ENCODE peak calls at places on chromosomes 2 and 18, in eight cellular contexts. Y is transverse colon, G is hepatocyte, C is neural progenitor cell, P is gastrocnemius medialis, H is endodermal cell, I is left lung, T is IMR-90. R is an unnamed sample.

GRCh38 chr2:69926849-69927515 is 12.1 kb downstream of the MXD1 start:
- DNase-seq in C (no peak), I (no peak), P (no peak), Y (no peak), H (no peak), T (peak; percentile 45), G (no peak), R (no peak)

GRCh38 chr2:99974275-99974674 is 168.1 kb downstream of the AFF3 start:
- DNase-seq in T (peak; percentile 44), I (no peak), Y (no peak), H (no peak), P (no peak), G (peak; percentile 46), C (peak; percentile 80), R (no peak)

GRCh38 chr18:46718501-46719341 is 38.1 kb downstream of the ST8SIA5 start:
- DNase-seq in I (no peak), Y (no peak), G (no peak), T (peak; percentile 68), P (no peak), C (no peak), H (no peak), R (no peak)

GRCh38 chr18:13791181-13791580 is 32.8 kb upstream of the MC5R start:
- DNase-seq in I (no peak), Y (no peak), H (no peak), G (no peak), T (peak; percentile 2), C (no peak), P (no peak), R (no peak)

GRCh38 chr2:127217470-127218325 is 2.4 kb downstream of the CYP27C1 start:
- DNase-seq in T (no peak), Y (no peak), P (no peak), C (no peak), I (no peak), G (no peak), H (peak; percentile 70), R (no peak)

GRCh38 chr18:32049393-32050161 is 31.0 kb downstream of the RNF125 start:
- DNase-seq in C (no peak), H (no peak), Y (peak; percentile 55), I (peak; percentile 52), P (peak; percentile 28), G (no peak), T (no peak), R (peak; percentile 42)

GRCh38 chr2:118102433-118103082 is 14.3 kb downstream of the INSIG2 start:
- DNase-seq in P (no peak), H (no peak), I (no peak), T (peak; percentile 30), Y (no peak), C (no peak), G (no peak), R (no peak)

GRCh38 chr18:39453882-39454281 is 1888.3 kb upstream of the CELF4 start:
- DNase-seq in T (peak; percentile 65), I (no peak), C (no peak), H (peak; percentile 42), G (peak; percentile 30), Y (no peak), P (no peak), R (no peak)

GRCh38 chr2:69046221-69046662 is 33.3 kb downstream of the ANTXR1 start:
- DNase-seq in P (no peak), G (no peak), Y (no peak), I (no peak), H (peak; percentile 69), T (peak; percentile 98), C (no peak), R (no peak)

GRCh38 chr2:126986788-126987187 is 88.1 kb downstream of the TEX51 start:
- DNase-seq in H (no peak), I (no peak), C (no peak), Y (no peak), T (no peak), P (no peak), G (no peak), R (no peak)

GRCh38 chr2:209525834-209526281 is 102.0 kb downstream of the MAP2 start:
- DNase-seq in C (no peak), Y (no peak), H (no peak), G (no peak), I (no peak), P (no peak), T (peak; percentile 94), R (no peak)

GRCh38 chr2:5798083-5798482 is 105.9 kb downstream of the SOX11 start:
- DNase-seq in I (no peak), P (no peak), T (peak; percentile 97), Y (no peak), C (no peak), G (no peak), H (no peak), R (no peak)

GRCh38 chr2:197204855-197205254 is 105.7 kb downstream of the ANKRD44 start:
- DNase-seq in C (no peak), G (no peak), T (peak; percentile 31), I (no peak), P (no peak), Y (no peak), H (no peak), R (no peak)

GRCh38 chr2:241198381-241199282 is 10.2 kb downstream of the ANO7 start:
- DNase-seq in H (peak; percentile 39), T (no peak), I (no peak), Y (no peak), P (no peak), C (no peak), G (no peak), R (no peak)

GRCh38 chr2:134707330-134707676 is 11.5 kb downstream of the TMEM163 start:
- DNase-seq in H (no peak), P (no peak), I (no peak), T (no peak), G (no peak), C (no peak), Y (no peak), R (no peak)

DNA sequence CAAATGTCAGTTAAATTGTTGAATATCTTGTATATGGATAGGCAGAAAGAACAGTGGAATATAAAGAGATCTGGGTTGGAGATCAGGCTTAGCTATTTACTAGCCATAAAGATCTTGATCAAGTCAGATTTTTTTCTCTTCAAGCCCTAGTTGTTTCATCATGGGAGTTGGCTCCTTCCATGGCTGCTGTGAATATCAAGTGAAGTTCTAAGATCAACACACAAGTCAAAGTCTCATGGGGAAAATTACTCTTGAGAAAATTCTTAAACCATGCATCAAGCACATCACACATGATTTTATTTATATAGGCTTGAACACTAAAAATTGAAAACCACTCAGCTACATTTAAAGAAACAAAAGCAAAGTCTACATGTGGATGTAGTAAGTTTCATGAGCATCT is 79.8 kb downstream of the C1D start:
- DNase-seq in H (no peak), Y (no peak), I (no peak), T (peak; percentile 14), G (no peak), P (no peak), C (no peak), R (no peak)
- H3K27ac ChIP-seq in H (no peak overlapping the region), Y (no peak overlapping the region), I (no peak overlapping the region), T (no peak overlapping the region), G (no peak overlapping the region), P (no peak overlapping the region), C (no peak overlapping the region), R (no peak overlapping the region)

GRCh38 chr2:130346041-130346740 is 3.5 kb downstream of the IMP4 start:
- DNase-seq in G (no peak), C (no peak), T (no peak), I (no peak), H (no peak), P (no peak), Y (no peak), R (no peak)

GRCh38 chr2:130346741-130347066 is 4.0 kb downstream of the IMP4 start:
- DNase-seq in G (no peak), H (no peak), P (no peak), Y (no peak), I (no peak), C (no peak), T (no peak), R (no peak)

GRCh38 chr2:130347220-130347925 is 4.7 kb downstream of the IMP4 start:
- DNase-seq in T (no peak), G (no peak), P (no peak), Y (no peak), H (no peak), C (no peak), I (no peak), R (no peak)

GRCh38 chr2:130351495-130352125 is 4.2 kb upstream of the PTPN18 start:
- DNase-seq in T (no peak), Y (no peak), P (no peak), C (no peak), I (no peak), G (no peak), H (no peak), R (no peak)

GRCh38 chr2:130349174-130349573 is 6.5 kb downstream of the IMP4 start:
- DNase-seq in Y (no peak), I (no peak), H (no peak), P (no peak), C (no peak), T (no peak), G (no peak), R (no peak)
- H3K4me1 ChIP-seq in Y (peaks cover 1% of the 10 kb centered on the region), I (peaks cover 29% of the 10 kb centered on the region), H (no peaks in the 10 kb centered on the region), P (peaks cover 7% of the 10 kb centered on the region), C (peaks cover 32% of the 10 kb centered on the region), T (no peaks in the 10 kb centered on the region), G (no peaks in the 10 kb centered on the region), R (peaks cover 19% of the 10 kb centered on the region)

GRCh38 chr2:153291718-153292117 is 186.8 kb downstream of the RPRM start:
- DNase-seq in G (no peak), Y (no peak), C (no peak), I (no peak), T (no peak), P (no peak), H (no peak), R (no peak)

DNA sequence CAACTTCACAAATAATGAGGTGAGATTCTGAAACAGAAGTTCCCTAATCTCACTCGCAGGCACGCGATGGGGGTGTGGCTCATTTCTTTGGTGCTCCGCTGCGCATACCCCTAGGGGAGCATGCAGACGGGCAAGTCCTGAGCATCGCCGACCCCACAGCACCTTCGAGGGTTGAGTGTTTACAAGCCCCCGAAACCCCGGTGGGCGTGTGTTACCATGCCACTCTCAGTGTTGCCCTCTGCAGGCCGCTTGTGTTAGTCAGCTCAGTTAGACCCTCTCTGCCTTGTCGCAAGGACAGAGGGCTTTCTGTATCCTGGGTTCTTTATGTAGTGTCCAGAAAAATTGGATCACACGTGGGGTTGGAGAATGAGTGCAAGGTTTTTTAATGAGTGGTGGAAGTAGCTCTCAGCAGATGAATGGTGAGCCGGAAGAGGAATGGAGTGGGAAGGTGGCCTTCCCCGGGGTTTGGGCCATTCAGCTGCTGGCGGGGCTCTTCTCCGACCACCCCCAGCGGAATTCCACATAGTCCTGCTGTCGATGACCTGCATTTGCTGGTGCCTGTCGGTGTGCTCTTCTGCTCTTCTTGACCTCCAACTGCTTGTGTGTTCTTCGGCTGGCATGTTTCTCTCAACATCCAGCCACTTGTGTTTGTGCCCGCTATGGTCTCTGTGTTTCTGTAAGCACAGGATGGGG is 191.3 kb downstream of the RPRM start:
- DNase-seq in I (no peak), C (peak; percentile 90), H (peak; percentile 93), P (no peak), G (peak; percentile 54), T (no peak), Y (no peak), R (no peak)
- TF ChIP-seq CTCF in I (no peak), C (peak; percentile 77), H (peak; percentile 91), P (no peak), G (peak; percentile 44), T (no peak), Y (no peak), R (no peak)

DNA sequence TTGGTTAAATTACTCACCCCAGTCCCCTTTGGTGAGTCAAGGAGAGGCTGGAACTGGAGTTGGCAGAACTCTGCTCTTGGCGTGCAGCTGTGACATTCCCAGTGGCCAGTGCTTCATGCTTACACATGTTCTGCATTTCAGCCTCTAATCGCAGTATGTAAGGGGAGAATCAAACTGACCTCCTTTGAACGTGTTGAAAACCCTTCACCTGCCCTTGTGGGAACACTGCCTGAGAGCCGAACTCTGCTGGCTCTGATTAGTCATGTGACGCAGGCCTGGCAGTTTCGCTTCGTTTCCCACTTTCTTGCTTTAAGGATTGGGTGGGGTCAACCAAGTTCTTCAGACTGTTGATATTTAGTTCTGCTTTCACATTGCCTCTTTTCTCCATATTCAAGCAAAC is 173.8 kb upstream of the BCL2L11 start:
- DNase-seq in Y (no peak), P (peak; percentile 56), C (no peak), T (no peak), G (no peak), H (no peak), I (peak; percentile 78), R (peak; percentile 17)
- H3K27ac ChIP-seq in Y (no peak overlapping the region), P (peak overlapping the region; percentile 49), C (no peak overlapping the region), T (no peak overlapping the region), G (no peak overlapping the region), H (no peak overlapping the region), I (peak overlapping the region; percentile 38), R (no peak overlapping the region)